ENCODE peak calls at places on chromosomes 12 and 14, in four cellular contexts. Z is neural crest cell; Y is WTC11; M is stimulated activated CD4-positive, alpha-beta T cell treated with anti-CD3 and anti-CD28 coated beads, Interleukin-4, amount 100 ng/mL, for 4 hours. V is an unnamed sample.

GRCh38 chr12:57762463-57762862 is 4.4 kb downstream of the CYP27B1 start:
- DNase-seq in Z (no peak), Y (no peak), M (no peak), V (no peak)

GRCh38 chr12:115213538-115213961 is 529.6 kb upstream of the TBX3 start:
- DNase-seq in Z (peak; percentile 3), Y (peak; percentile 18), M (no peak), V (peak; percentile 30)

GRCh38 chr12:562634-563033 is 100.6 kb downstream of the NINJ2 start:
- DNase-seq in Z (no peak), Y (no peak), M (no peak), V (no peak)

GRCh38 chr12:131817241-131817640 is 11.0 kb upstream of the MMP17 start:
- DNase-seq in Z (no peak), Y (no peak), M (no peak), V (no peak)

GRCh38 chr12:4763549-4763948 is 43.3 kb downstream of the GALNT8 start:
- DNase-seq in Z (peak; percentile 8), Y (peak; percentile 94), M (no peak), V (peak; percentile 35)

GRCh38 chr14:52730708-52731111 is 744 bp downstream of the STYX start:
- DNase-seq in Z (no peak), Y (no peak), M (no peak), V (no peak)

GRCh38 chr12:112518336-112518735 is 99.6 kb downstream of the PTPN11 start:
- DNase-seq in Z (no peak), Y (no peak), M (no peak), V (no peak)

GRCh38 chr12:24494401-24494800 is 454.5 kb downstream of the BCAT1 start:
- DNase-seq in Z (no peak), Y (no peak), M (no peak), V (no peak)

GRCh38 chr12:51295651-51296050 is 25.4 kb upstream of the SMAGP start:
- DNase-seq in Z (no peak), Y (no peak), M (no peak), V (no peak)

GRCh38 chr12:124404162-124404561 is 109.3 kb downstream of the RFLNA start:
- DNase-seq in Z (no peak), Y (no peak), M (no peak), V (no peak)

GRCh38 chr12:28857327-28857726 is 291.8 kb upstream of the FAR2 start:
- DNase-seq in Z (no peak), Y (no peak), M (no peak), V (no peak)

GRCh38 chr14:51442513-51443175 is 202.6 kb downstream of the TMX1 start:
- DNase-seq in Z (no peak), Y (no peak), M (no peak), V (no peak)

GRCh38 chr12:52041695-52042123 is 9.5 kb upstream of the NR4A1 start:
- DNase-seq in Z (no peak), Y (peak; percentile 42), M (peak; percentile 47), V (no peak)

GRCh38 chr14:63671987-63672386 is 30.3 kb upstream of the WDR89 start:
- DNase-seq in Z (no peak), Y (no peak), M (no peak), V (no peak)

GRCh38 chr12:32718926-32719325 is 36.8 kb downstream of the YARS2 start:
- DNase-seq in Z (no peak), Y (no peak), M (no peak), V (no peak)

GRCh38 chr14:64790478-64790877 is 86.3 kb downstream of the PLEKHG3 start:
- DNase-seq in Z (no peak), Y (no peak), M (no peak), V (no peak)

GRCh38 chr12:56286044-56286830 is 13.9 kb downstream of the CS start:
- DNase-seq in Z (no peak), Y (no peak), M (no peak), V (no peak)

GRCh38 chr12:18158774-18159557 is 69.0 kb upstream of the RERGL start:
- DNase-seq in Z (peak; percentile 39), Y (peak; percentile 33), M (no peak), V (no peak)

GRCh38 chr12:116060765-116061164 is 216.7 kb downstream of the MED13L start:
- DNase-seq in Z (no peak), Y (no peak), M (no peak), V (no peak)

GRCh38 chr12:57735952-57736742 is 2.4 kb downstream of the AGAP2 start:
- DNase-seq in Z (peak; percentile 39), Y (peak; percentile 80), M (no peak), V (peak; percentile 73)

GRCh38 chr12:130661059-130661458 is 55.0 kb downstream of the RIMBP2 start:
- DNase-seq in Z (no peak), Y (no peak), M (no peak), V (no peak)

GRCh38 chr12:1174659-1175058 is 183.6 kb downstream of the ERC1 start:
- DNase-seq in Z (no peak), Y (no peak), M (no peak), V (no peak)

GRCh38 chr14:73167727-73168126 is 31.4 kb downstream of the PSEN1 start:
- DNase-seq in Z (no peak), Y (no peak), M (no peak), V (no peak)

GRCh38 chr12:79698966-79699365 is 8.2 kb upstream of the PAWR start:
- DNase-seq in Z (no peak), Y (no peak), M (no peak), V (no peak)

GRCh38 chr12:94277426-94278000 is 129.1 kb downstream of the PLXNC1 start:
- DNase-seq in Z (no peak), Y (no peak), M (no peak), V (no peak)

GRCh38 chr14:34650786-34651584 is 21.0 kb upstream of the SNX6 start:
- DNase-seq in Z (no peak), Y (no peak), M (no peak), V (no peak)

GRCh38 chr12:7079826-7080125 is 12.5 kb downstream of the C1R start:
- DNase-seq in Z (no peak), Y (no peak), M (no peak), V (no peak)

GRCh38 chr14:81738946-81739659 is 205.4 kb upstream of the SEL1L start:
- DNase-seq in Z (no peak), Y (no peak), M (no peak), V (no peak)

GRCh38 chr12:41983394-41983793 is 161.3 kb downstream of the GXYLT1 start:
- DNase-seq in Z (no peak), Y (no peak), M (no peak), V (peak; percentile 28)

GRCh38 chr12:52611080-52611468 is 7.3 kb downstream of the KRT73 start:
- DNase-seq in Z (no peak), Y (no peak), M (no peak), V (no peak)

GRCh38 chr12:91205791-91206190 is 23.2 kb upstream of the DCN start:
- DNase-seq in Z (no peak), Y (no peak), M (no peak), V (peak; percentile 31)

GRCh38 chr12:109715310-109716091 is 1.9 kb downstream of the FAM222A start:
- DNase-seq in Z (no peak), Y (peak; percentile 63), M (no peak), V (peak; percentile 56)

GRCh38 chr14:94423465-94424056 is 29.0 kb downstream of the SERPINA11 start:
- DNase-seq in Z (peak; percentile 70), Y (peak; percentile 90), M (peak; percentile 15), V (peak; percentile 55)

V was measured in retina.